ENCODE peak calls at places on chromosomes 2 and 18, in five cellular contexts. One of them, this sample, is unnamed.

GRCh38 chr18:48676756-48677368 is 138.0 kb downstream of the CTIF start:
- DNase-seq in T-helper 2 cell: peak
- DNase-seq in NB4: peak
- DNase-seq in naive thymus-derived CD8-positive, alpha-beta T cell: peak
- DNase-seq in NCI-H460: peak
- DNase-seq in this sample: no peak

GRCh38 chr2:27149575-27150405 is 986 bp downstream of the TCF23 start:
- DNase-seq in NCI-H460: no peak
- DNase-seq in T-helper 2 cell: no peak
- DNase-seq in NB4: no peak
- DNase-seq in naive thymus-derived CD8-positive, alpha-beta T cell: no peak
- DNase-seq in this sample: no peak

GRCh38 chr18:59986139-59986538 is 86.3 kb downstream of the PMAIP1 start:
- DNase-seq in NCI-H460: no peak
- DNase-seq in T-helper 2 cell: no peak
- DNase-seq in naive thymus-derived CD8-positive, alpha-beta T cell: no peak
- DNase-seq in NB4: no peak
- DNase-seq in this sample: no peak

GRCh38 chr18:48099481-48100167 is 169.2 kb upstream of the SMAD2 start:
- DNase-seq in NCI-H460: no peak
- DNase-seq in naive thymus-derived CD8-positive, alpha-beta T cell: no peak
- DNase-seq in NB4: no peak
- DNase-seq in T-helper 2 cell: no peak
- DNase-seq in this sample: no peak

GRCh38 chr2:151162185-151162584 is 99.5 kb downstream of the RBM43 start:
- DNase-seq in naive thymus-derived CD8-positive, alpha-beta T cell: no peak
- DNase-seq in NB4: no peak
- DNase-seq in T-helper 2 cell: no peak
- DNase-seq in NCI-H460: no peak
- DNase-seq in this sample: peak

GRCh38 chr18:57544958-57545661 is 41.4 kb downstream of the FECH start:
- DNase-seq in naive thymus-derived CD8-positive, alpha-beta T cell: no peak
- DNase-seq in T-helper 2 cell: no peak
- DNase-seq in NCI-H460: no peak
- DNase-seq in NB4: peak
- DNase-seq in this sample: no peak

GRCh38 chr2:47072018-47072691 is 83.0 kb downstream of the STPG4 start:
- DNase-seq in naive thymus-derived CD8-positive, alpha-beta T cell: no peak
- DNase-seq in T-helper 2 cell: no peak
- DNase-seq in NCI-H460: no peak
- DNase-seq in NB4: no peak
- DNase-seq in this sample: peak

GRCh38 chr2:237299897-237300296 is 114.1 kb downstream of the COL6A3 start:
- DNase-seq in NB4: no peak
- DNase-seq in naive thymus-derived CD8-positive, alpha-beta T cell: no peak
- DNase-seq in NCI-H460: no peak
- DNase-seq in T-helper 2 cell: no peak
- DNase-seq in this sample: peak

GRCh38 chr2:45218931-45219339 is 209.7 kb upstream of the SIX2 start:
- DNase-seq in naive thymus-derived CD8-positive, alpha-beta T cell: no peak
- DNase-seq in NCI-H460: no peak
- DNase-seq in T-helper 2 cell: no peak
- DNase-seq in NB4: no peak
- DNase-seq in this sample: no peak

GRCh38 chr2:169285528-169285927 is 76.8 kb downstream of the LRP2 start:
- DNase-seq in naive thymus-derived CD8-positive, alpha-beta T cell: no peak
- DNase-seq in T-helper 2 cell: no peak
- DNase-seq in NB4: no peak
- DNase-seq in NCI-H460: peak
- DNase-seq in this sample: no peak

GRCh38 chr2:84494070-84494469 is 22.2 kb upstream of the DNAH6 start:
- DNase-seq in NB4: no peak
- DNase-seq in NCI-H460: no peak
- DNase-seq in naive thymus-derived CD8-positive, alpha-beta T cell: no peak
- DNase-seq in T-helper 2 cell: no peak
- DNase-seq in this sample: no peak

GRCh38 chr18:7414459-7414858 is 152.7 kb upstream of the PTPRM start:
- DNase-seq in T-helper 2 cell: no peak
- DNase-seq in NCI-H460: no peak
- DNase-seq in NB4: no peak
- DNase-seq in naive thymus-derived CD8-positive, alpha-beta T cell: no peak
- DNase-seq in this sample: no peak

GRCh38 chr2:97863829-97864228 is 131.9 kb downstream of the TMEM131 start:
- DNase-seq in NB4: no peak
- DNase-seq in NCI-H460: no peak
- DNase-seq in naive thymus-derived CD8-positive, alpha-beta T cell: no peak
- DNase-seq in T-helper 2 cell: no peak
- DNase-seq in this sample: no peak

GRCh38 chr18:13048061-13048605 is 57.0 kb downstream of the CEP192 start:
- DNase-seq in T-helper 2 cell: no peak
- DNase-seq in naive thymus-derived CD8-positive, alpha-beta T cell: no peak
- DNase-seq in NCI-H460: no peak
- DNase-seq in NB4: peak
- DNase-seq in this sample: no peak

GRCh38 chr2:97935719-97936161 is 60.0 kb downstream of the TMEM131 start:
- DNase-seq in NB4: peak
- DNase-seq in naive thymus-derived CD8-positive, alpha-beta T cell: no peak
- DNase-seq in NCI-H460: no peak
- DNase-seq in T-helper 2 cell: no peak
- DNase-seq in this sample: peak

This sample was measured in GM04504.